ENCODE peak calls at places on chromosomes 1 and 21, in six cellular contexts. S, R, A, X, O and I are unnamed samples.

GRCh38 chr1:184296466-184297243 is 90.2 kb upstream of the C1orf21 start:
- DNase-seq in S (peak), R (no peak), A (peak), X (peak), O (peak), I (peak)

GRCh38 chr1:16189003-16189402 is 23.4 kb downstream of the ARHGEF19 start:
- DNase-seq in S (no peak), R (no peak), A (peak), X (peak), O (peak), I (no peak)

GRCh38 chr1:21801100-21801499 is 11.0 kb upstream of the LDLRAD2 start:
- DNase-seq in S (no peak), R (no peak), A (peak), X (no peak), O (no peak), I (no peak)

GRCh38 chr1:237470712-237471310 is 419.9 kb downstream of the ZP4 start:
- DNase-seq in S (peak), R (no peak), A (no peak), X (no peak), O (no peak), I (no peak)

GRCh38 chr1:47514229-47514628 is 76.4 kb downstream of the FOXD2 start:
- DNase-seq in S (peak), R (no peak), A (no peak), X (no peak), O (no peak), I (no peak)

GRCh38 chr21:35565204-35565611 is 495.1 kb downstream of the SETD4 start:
- DNase-seq in S (peak), R (no peak), A (peak), X (peak), O (peak), I (no peak)

GRCh38 chr1:30316056-30316455 is 407.3 kb downstream of the MATN1 start:
- DNase-seq in S (no peak), R (no peak), A (no peak), X (no peak), O (no peak), I (no peak)

GRCh38 chr1:111864862-111865261 is 109.2 kb downstream of the DDX20 start:
- DNase-seq in S (peak), R (no peak), A (peak), X (no peak), O (no peak), I (no peak)

GRCh38 chr1:1625404-1625775 is 6.6 kb upstream of the MMP23B start:
- DNase-seq in S (no peak), R (no peak), A (no peak), X (no peak), O (no peak), I (no peak)

GRCh38 chr1:94949681-94950661 is 23.1 kb upstream of the CNN3 start:
- DNase-seq in S (no peak), R (no peak), A (peak), X (no peak), O (no peak), I (no peak)

GRCh38 chr1:175512637-175513412 is 230.6 kb downstream of the TNR start:
- DNase-seq in S (no peak), R (no peak), A (no peak), X (no peak), O (no peak), I (no peak)

GRCh38 chr1:30933874-30934252 is 25.3 kb upstream of the SDC3 start:
- DNase-seq in S (peak), R (no peak), A (peak), X (peak), O (no peak), I (no peak)

GRCh38 chr21:38773108-38774061 is 32.3 kb upstream of the ETS2 start:
- DNase-seq in S (no peak), R (no peak), A (peak), X (peak), O (peak), I (no peak)

GRCh38 chr1:244296010-244296409 is 155.7 kb downstream of the ADSS2 start:
- DNase-seq in S (no peak), R (no peak), A (no peak), X (no peak), O (no peak), I (no peak)

GRCh38 chr1:181112071-181112929 is 23.8 kb downstream of the IER5 start:
- DNase-seq in S (peak), R (no peak), A (peak), X (peak), O (peak), I (no peak)

GRCh38 chr21:21007606-21008005 is 9.4 kb downstream of the NCAM2 start:
- DNase-seq in S (no peak), R (no peak), A (no peak), X (no peak), O (no peak), I (no peak)

GRCh38 chr1:188949701-188950100 is 1528.0 kb downstream of the BRINP3 start:
- DNase-seq in S (no peak), R (no peak), A (no peak), X (peak), O (peak), I (no peak)

GRCh38 chr1:170075186-170075585 is 691 bp upstream of the KIFAP3 start:
- DNase-seq in S (no peak), R (no peak), A (no peak), X (no peak), O (no peak), I (no peak)

DNA sequence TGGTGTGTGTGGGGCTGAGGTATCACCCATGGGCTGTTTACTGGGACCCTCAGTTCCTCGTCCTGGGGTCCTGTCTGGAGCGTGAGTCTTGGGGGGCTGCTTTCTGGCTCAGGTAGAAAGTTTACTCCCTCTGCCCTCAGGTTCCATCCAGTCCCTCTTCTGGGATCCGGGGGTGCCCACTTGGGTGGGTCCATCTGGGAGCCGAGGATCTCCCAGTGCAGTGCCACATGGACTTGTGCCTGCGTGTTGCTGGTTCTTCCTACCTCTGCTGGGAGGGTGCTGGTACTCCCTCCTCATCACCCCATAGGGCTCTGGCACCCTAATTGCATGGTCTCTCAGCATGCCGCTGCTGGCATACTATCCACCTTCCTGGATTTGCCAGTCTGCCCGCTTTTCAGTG is 14.0 kb downstream of the SNAP47 start:
- DNase-seq in S (no peak), R (no peak), A (no peak), X (no peak), O (no peak), I (no peak)
- H3K9ac ChIP-seq in S (no peak), R (no peak), A (no peak), X (no peak), O (no peak), I (no peak)

DNA sequence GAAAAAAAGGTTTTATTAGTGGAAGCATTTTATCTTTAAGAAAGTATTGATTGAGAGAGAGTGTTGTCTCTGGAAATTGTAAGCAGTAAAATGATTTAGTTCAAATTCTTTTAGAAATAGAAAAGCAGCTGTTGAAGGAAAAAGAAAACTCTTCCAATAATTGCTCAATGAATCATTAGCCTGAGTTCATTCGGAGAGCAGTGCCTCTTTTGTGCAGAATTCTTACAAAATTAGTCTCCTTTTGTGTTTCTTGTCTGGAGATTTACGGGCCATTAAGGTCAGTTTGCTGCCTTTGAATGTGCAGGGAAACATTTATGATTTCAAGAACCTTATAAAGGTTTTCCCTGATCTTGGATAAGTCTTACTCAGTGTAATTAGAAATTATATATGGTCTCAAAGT is 49.2 kb downstream of the HHAT start:
- DNase-seq in S (no peak), R (no peak), A (peak), X (peak), O (peak), I (no peak)
- H3K9ac ChIP-seq in S (no peak), R (no peak), A (no peak), X (peak), O (no peak), I (no peak)

DNA sequence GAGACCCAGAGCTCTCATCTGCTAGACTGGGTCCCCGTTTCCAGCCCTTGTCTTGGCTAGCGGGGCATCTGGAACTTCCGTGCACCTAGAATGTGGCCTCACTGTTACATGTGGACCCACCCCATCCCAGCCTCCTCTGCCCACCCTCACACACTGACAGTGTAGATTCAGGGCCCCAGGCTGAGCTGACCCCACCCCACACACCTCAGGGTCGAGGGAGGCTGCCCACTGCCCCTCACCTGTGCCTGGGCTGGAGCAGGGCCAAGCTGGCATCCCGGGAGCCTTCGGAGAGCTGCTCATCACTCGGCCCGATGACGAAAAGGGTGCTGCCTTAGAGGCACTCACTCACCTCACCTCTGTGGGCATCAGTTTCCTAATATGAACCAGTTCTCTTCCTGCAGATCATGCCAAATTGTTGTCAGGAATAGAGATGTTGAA is 11.1 kb downstream of the ACOT11 start:
- DNase-seq in S (no peak), R (no peak), A (no peak), X (no peak), O (no peak), I (no peak)
- H3K9ac ChIP-seq in S (no peak), R (no peak), A (no peak), X (no peak), O (no peak), I (no peak)

GRCh38 chr1:233664804-233665574 is 51.1 kb downstream of the KCNK1 start:
- DNase-seq in S (no peak), R (no peak), A (no peak), X (no peak), O (no peak), I (no peak)

GRCh38 chr1:233662503-233663105 is 48.7 kb downstream of the KCNK1 start:
- DNase-seq in S (no peak), R (no peak), A (no peak), X (peak), O (peak), I (no peak)

GRCh38 chr1:233665575-233666270 is 51.8 kb downstream of the KCNK1 start:
- DNase-seq in S (no peak), R (no peak), A (no peak), X (no peak), O (no peak), I (no peak)

GRCh38 chr1:233661376-233662159 is 47.7 kb downstream of the KCNK1 start:
- DNase-seq in S (no peak), R (no peak), A (no peak), X (no peak), O (no peak), I (no peak)

GRCh38 chr1:233664254-233664653 is 50.3 kb downstream of the KCNK1 start:
- DNase-seq in S (no peak), R (no peak), A (no peak), X (no peak), O (no peak), I (no peak)
- H3K9ac ChIP-seq in S (no peak), R (no peak), A (no peak), X (no peak), O (no peak), I (no peak)

GRCh38 chr1:156153362-156153761 is at the start of gene SEMA4A:
- DNase-seq in S (no peak), R (no peak), A (no peak), X (no peak), O (no peak), I (no peak)
- H3K9ac ChIP-seq in S (no peak), R (no peak), A (no peak), X (no peak), O (no peak), I (no peak)

DNA sequence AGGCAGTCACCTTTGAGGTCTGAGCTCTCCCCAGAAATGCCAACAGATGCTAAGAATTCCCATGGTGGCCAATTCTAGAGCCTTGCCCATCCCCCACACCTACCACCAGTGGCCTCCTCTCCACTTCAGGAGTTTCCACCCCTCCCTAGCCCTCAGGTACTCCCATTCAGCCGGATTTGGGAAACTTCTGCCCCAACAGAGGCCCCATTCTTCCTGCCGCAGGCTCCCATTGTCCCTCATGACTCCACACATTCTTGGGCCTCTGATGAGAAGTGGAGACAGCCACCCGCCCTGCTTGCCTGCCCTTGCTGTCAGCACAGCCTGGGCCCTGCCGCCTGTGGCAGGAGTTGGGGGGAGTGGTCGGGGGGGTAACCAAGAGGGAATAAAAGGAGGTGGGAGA is 4.6 kb downstream of the BLACAT1 start:
- DNase-seq in S (peak), R (no peak), A (no peak), X (no peak), O (no peak), I (no peak)
- H3K9ac ChIP-seq in S (peak), R (no peak), A (no peak), X (no peak), O (no peak), I (no peak)

DNA sequence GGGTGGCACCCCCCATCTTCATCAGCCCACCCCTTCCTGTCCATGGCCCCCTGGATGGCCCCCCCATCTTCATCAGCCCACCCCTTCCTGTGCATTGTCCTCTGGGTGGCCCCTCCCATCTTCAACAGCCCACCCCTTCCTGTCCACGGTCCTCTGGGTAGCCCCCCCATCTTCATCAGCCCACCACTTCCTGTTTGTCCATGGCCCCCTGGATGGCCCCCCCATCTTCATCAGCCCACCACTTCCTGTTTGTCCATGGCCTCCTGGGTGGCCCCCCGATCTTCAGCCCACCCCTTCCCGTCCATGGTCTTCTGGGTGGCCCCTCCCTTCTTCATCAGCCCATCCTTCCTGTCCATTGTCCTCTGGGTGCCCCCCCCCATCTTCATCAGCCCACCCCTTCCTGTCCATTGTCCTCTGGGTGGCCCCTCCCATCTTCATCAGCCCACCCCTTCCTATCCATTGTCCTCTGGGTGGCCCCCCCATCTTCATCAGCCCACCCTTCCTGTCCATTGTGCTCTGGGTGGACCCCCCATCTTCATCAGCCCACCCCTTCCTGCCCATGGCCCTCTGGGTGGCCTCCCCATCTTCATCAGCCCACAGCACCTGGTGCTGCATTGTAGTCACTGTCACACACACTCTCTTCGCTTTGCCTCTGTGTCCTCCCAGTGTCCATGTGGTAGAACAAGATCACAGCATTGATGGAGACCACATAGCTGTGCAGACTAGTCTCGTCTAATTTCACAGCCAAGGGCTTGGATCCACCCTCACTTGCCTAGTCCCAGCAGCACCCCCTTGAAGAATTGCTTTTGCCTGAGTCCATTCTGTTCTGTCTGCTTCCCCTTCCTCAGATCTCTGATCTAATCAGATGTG is 95.9 kb downstream of the PCBP3 start:
- DNase-seq in S (no peak), R (no peak), A (no peak), X (no peak), O (no peak), I (no peak)
- H3K9ac ChIP-seq in S (no peak), R (no peak), A (no peak), X (no peak), O (no peak), I (no peak)

GRCh38 chr1:11822091-11822490 is 16.1 kb downstream of the CLCN6 start:
- DNase-seq in S (no peak), R (no peak), A (peak), X (peak), O (no peak), I (no peak)
- H3K9ac ChIP-seq in S (no peak), R (no peak), A (no peak), X (peak), O (no peak), I (no peak)

GRCh38 chr1:66374148-66374547 is 159.8 kb upstream of the SGIP1 start:
- DNase-seq in S (no peak), R (no peak), A (no peak), X (peak), O (peak), I (no peak)

GRCh38 chr1:66374561-66375111 is 159.3 kb upstream of the SGIP1 start:
- DNase-seq in S (no peak), R (no peak), A (peak), X (peak), O (peak), I (no peak)

GRCh38 chr1:66371233-66372005 is 162.5 kb upstream of the SGIP1 start:
- DNase-seq in S (peak), R (no peak), A (peak), X (peak), O (peak), I (no peak)

GRCh38 chr1:66373072-66373685 is 160.8 kb upstream of the SGIP1 start:
- DNase-seq in S (no peak), R (no peak), A (no peak), X (no peak), O (no peak), I (no peak)

DNA sequence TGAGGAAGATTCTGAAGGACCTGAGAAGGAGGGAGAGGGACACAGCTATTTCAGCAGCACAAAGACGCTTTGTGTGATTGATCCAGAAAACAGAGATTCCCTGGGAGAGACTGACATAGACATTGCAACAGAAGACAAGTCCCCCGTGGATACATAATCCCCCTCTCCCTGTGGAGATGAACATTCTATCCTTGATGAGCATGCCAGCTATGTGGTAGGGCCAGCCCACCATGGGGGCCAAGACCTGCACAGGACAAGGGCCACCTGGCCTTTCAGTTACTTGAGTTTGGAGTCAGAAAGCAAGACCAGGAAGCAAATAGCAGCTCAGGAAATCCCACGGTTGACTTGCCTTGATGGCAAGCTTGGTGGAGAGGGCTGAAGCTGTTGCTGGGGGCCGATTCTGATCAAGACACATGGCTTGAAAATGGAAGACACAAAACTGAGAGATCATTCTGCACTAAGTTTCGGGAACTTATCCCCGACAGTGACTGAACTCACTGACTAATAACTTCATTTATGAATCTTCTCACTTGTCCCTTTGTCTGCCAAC is 161.4 kb upstream of the SGIP1 start:
- DNase-seq in S (no peak), R (no peak), A (no peak), X (no peak), O (no peak), I (no peak)
- H3K9ac ChIP-seq in S (no peak), R (no peak), A (peak), X (no peak), O (no peak), I (no peak)